ENCODE peak calls at places on chromosomes 4 and X, in seven cellular contexts. F is activated effector memory CD4-positive, alpha-beta T cell treated with Interleukin-2 at 50 U/mL for 16 hours; O is AG10803; P is ELR; N is heart left ventricle; Q is M059J; Y is dorsolateral prefrontal cortex. S is an unnamed sample.

GRCh38 chr4:131192318-131192717 is 1956.8 kb upstream of the PCDH10 start:
- DNase-seq in F (no peak), P (no peak), N (no peak), Q (no peak), Y (no peak), O (no peak), S (no peak)

GRCh38 chrX:10882484-10882883 is 228.6 kb upstream of the HCCS start:
- DNase-seq in P (no peak), Y (no peak), Q (no peak), F (no peak), N (no peak), O (no peak), S (no peak)

GRCh38 chr4:147110968-147111367 is 165.3 kb upstream of the TTC29 start:
- DNase-seq in N (no peak), P (peak), F (no peak), O (peak), Y (no peak), Q (no peak), S (peak)

GRCh38 chr4:40056722-40057539 is at the start of gene N4BP2:
- DNase-seq in N (peak), Q (peak), F (peak), Y (peak), O (peak), P (peak), S (peak)

GRCh38 chrX:440636-441035 is 53.9 kb upstream of the PPP2R3B start:
- DNase-seq in F (no peak), N (no peak), O (no peak), Q (no peak), P (no peak), Y (no peak), S (no peak)

GRCh38 chr4:99800332-99801004 is 16.2 kb upstream of the DAPP1 start:
- DNase-seq in Y (no peak), Q (no peak), O (no peak), N (no peak), P (no peak), F (no peak), S (no peak)

GRCh38 chr4:4884611-4885010 is 25.1 kb downstream of the MSX1 start:
- DNase-seq in Y (no peak), P (no peak), Q (no peak), O (no peak), N (no peak), F (no peak), S (no peak)

GRCh38 chrX:53332204-53332603 is 50.8 kb upstream of the IQSEC2 start:
- DNase-seq in P (no peak), Y (no peak), F (no peak), O (no peak), Q (no peak), N (no peak), S (no peak)

GRCh38 chr4:41661447-41662076 is 87.0 kb downstream of the PHOX2B start:
- DNase-seq in O (peak), Y (peak), F (no peak), Q (peak), N (peak), P (peak), S (peak)

GRCh38 chr4:36285784-36286480 is 4.5 kb downstream of the DTHD1 start:
- DNase-seq in F (peak), Q (peak), O (no peak), N (no peak), Y (no peak), P (peak), S (peak)

GRCh38 chr4:102007959-102008425 is 217.5 kb downstream of the BANK1 start:
- DNase-seq in P (no peak), Y (no peak), F (no peak), Q (no peak), N (no peak), O (no peak), S (no peak)

GRCh38 chrX:148043456-148043855 is 62.3 kb downstream of the FMR1NB start:
- DNase-seq in N (no peak), F (no peak), P (peak), Y (no peak), Q (peak), O (peak), S (peak)

S was measured in HT1080.